ENCODE peak calls at places on chromosomes 16 and 17, in four cellular contexts. Y is cardiac fibroblast, Q is activated B cell treated with CpG ODN at 0.5 μM for 24 hours, C is A549. N is an unnamed sample.

GRCh38 chr17:79400989-79401703 is 209.7 kb downstream of the RBFOX3 start:
- DNase-seq in Q (peak), C (peak), Y (peak), N (peak)

GRCh38 chr17:21495281-21495680 is 119.1 kb downstream of the KCNJ12 start:
- DNase-seq in C (no peak), Y (no peak), Q (no peak), N (no peak)

GRCh38 chr16:86096850-86097249 is 197.9 kb downstream of the IRF8 start:
- DNase-seq in Q (no peak), C (no peak), Y (no peak), N (no peak)

GRCh38 chr17:1455748-1456599 is at the start of gene CRK:
- DNase-seq in C (peak), Y (peak), Q (peak), N (peak)

GRCh38 chr17:45251931-45252330 is 10.0 kb downstream of the SPATA32 start:
- DNase-seq in Y (no peak), Q (no peak), C (no peak), N (no peak)

GRCh38 chr16:73071131-73071940 is 23.4 kb upstream of the ZFHX3 start:
- DNase-seq in Q (no peak), C (no peak), Y (peak), N (no peak)

GRCh38 chr17:2192367-2193028 is 111.1 kb downstream of the SMG6 start:
- DNase-seq in C (peak), Q (no peak), Y (peak), N (peak)

GRCh38 chr16:48101069-48101674 is 54.6 kb downstream of the ABCC12 start:
- DNase-seq in Q (no peak), Y (no peak), C (no peak), N (no peak)

GRCh38 chr16:50340578-50340977 is 28.2 kb downstream of the BRD7 start:
- DNase-seq in C (no peak), Q (no peak), Y (no peak), N (no peak)